ENCODE peak calls at places on chromosomes 7 and 10, in seven cellular contexts. E is neuronal stem cell, B is A673, T is right cardiac atrium, P is left ventricle myocardium inferior, D is heart right ventricle, V is brain microvascular endothelial cell. U is an unnamed sample.

GRCh38 chr10:107163904-107164861 is at the start of gene SORCS1:
- DNase-seq in E (peak; percentile 68), B (peak; percentile 52), T (peak; percentile 78), P (peak; percentile 34), D (no peak), V (no peak), U (no peak)

GRCh38 chr10:74244097-74244685 is 93.2 kb downstream of the ADK start:
- DNase-seq in E (peak; percentile 21), B (peak; percentile 71), T (no peak), P (no peak), D (peak; percentile 19), V (no peak), U (no peak)

GRCh38 chr7:27277628-27278027 is 35.0 kb downstream of the EVX1 start:
- DNase-seq in E (no peak), B (no peak), T (no peak), P (no peak), D (no peak), V (peak; percentile 60), U (no peak)

GRCh38 chr10:84510121-84510520 is 181.7 kb downstream of the CCSER2 start:
- DNase-seq in E (no peak), B (no peak), T (no peak), P (no peak), D (no peak), V (peak; percentile 63), U (no peak)

GRCh38 chr10:70255329-70256299 is 22.4 kb upstream of the PPA1 start:
- DNase-seq in E (no peak), B (no peak), T (peak; percentile 57), P (no peak), D (no peak), V (no peak), U (no peak)

GRCh38 chr10:131056781-131057180 is 254.7 kb downstream of the TCERG1L start:
- DNase-seq in E (no peak), B (no peak), T (no peak), P (no peak), D (no peak), V (no peak), U (no peak)

GRCh38 chr10:13882112-13882711 is 295.4 kb downstream of the PRPF18 start:
- DNase-seq in E (peak; percentile 44), B (peak; percentile 36), T (no peak), P (no peak), D (peak; percentile 69), V (peak; percentile 95), U (peak; percentile 86)

GRCh38 chr7:135757719-135758411 is 9.3 kb upstream of the FAM180A start:
- DNase-seq in E (no peak), B (peak; percentile 26), T (no peak), P (peak; percentile 36), D (peak; percentile 45), V (no peak), U (no peak)

GRCh38 chr7:140661124-140661523 is 11.6 kb upstream of the ADCK2 start:
- DNase-seq in E (no peak), B (no peak), T (no peak), P (no peak), D (no peak), V (no peak), U (no peak)

GRCh38 chr7:66326501-66327180 is 121.5 kb downstream of the TPST1 start:
- DNase-seq in E (no peak), B (peak; percentile 2), T (no peak), P (no peak), D (no peak), V (peak; percentile 87), U (no peak)

DNA sequence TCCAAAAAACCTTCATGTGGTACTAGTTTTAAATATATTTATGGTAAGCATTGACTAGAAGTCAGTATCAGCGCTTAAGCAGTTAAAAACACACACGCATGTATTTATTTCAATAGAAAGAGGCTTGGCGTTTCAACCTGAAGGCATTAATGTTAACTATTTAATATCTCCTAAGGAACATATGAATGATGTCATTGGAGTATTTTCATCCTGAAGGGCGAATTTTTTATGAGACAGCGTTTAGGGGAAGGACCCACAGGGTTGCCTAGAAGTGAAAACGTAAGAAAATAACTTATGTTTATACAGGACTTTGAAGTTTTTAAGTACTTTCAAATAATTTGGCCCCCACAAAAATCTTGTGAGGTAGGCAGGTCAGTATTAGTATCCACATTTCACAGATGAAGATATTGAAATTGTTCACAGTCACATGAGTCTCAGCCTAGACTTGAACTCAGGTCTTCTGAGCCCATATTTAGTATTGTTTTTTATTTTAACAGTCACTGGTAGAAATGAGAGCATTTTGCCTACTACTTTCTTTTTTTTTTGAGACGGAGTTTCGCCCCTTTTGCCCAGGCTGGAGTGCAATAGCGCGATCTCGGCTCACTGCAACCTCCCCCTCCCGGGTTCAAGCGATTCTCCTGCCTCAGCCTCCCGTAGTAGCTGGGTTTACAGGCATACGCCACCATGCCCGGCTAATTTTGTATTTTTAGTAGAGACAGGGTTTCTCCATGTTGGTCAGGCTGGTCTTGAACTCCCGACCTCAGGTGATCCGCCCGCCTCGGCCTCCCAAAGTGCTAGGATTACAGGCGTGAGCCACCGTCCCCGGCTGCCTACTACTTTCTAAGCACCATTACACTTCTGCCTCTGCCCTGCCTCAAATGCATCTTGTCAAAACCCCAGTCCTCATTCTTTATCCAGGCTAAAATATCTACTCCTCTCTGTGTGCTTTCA is 1.8 kb downstream of the SLK start:
- DNase-seq in E (no peak), B (no peak), T (no peak), P (no peak), D (no peak), V (no peak), U (no peak)
- H3K4me3 ChIP-seq in E (peak overlapping the region; percentile 95), B (peak overlapping the region; percentile 72), T (peak overlapping the region; percentile 93), P (peak overlapping the region; percentile 88), D (peak overlapping the region; percentile 87), V (peak overlapping the region; percentile 90), U (no peak overlapping the region)

DNA sequence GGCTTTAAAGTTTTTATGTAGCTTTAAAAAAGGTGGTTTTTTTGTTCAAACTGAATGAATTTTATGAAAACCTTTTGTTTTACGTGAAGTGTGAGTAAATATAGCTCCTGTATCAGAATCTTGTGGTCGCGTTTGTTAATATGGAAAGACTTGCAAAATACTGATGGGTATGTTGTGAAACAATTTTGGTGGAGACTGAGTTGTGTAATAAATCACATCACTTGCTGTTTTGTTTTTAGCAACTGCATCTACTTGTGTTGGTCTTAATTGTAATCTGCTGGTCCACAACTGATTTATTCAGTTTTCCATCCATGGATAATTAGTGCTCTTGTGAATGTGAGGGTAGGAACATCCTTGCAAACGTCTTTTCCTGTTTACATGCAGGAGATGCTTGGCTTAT is 10.5 kb downstream of the PLXDC2 start:
- DNase-seq in E (no peak), B (peak; percentile 35), T (no peak), P (no peak), D (no peak), V (no peak), U (no peak)
- H3K27ac ChIP-seq in E (no peak overlapping the region), B (no peak overlapping the region), T (no peak overlapping the region), P (peak overlapping the region; percentile 73), D (peak overlapping the region; percentile 56), V (no peak overlapping the region), U (no peak overlapping the region)

GRCh38 chr10:133277277-133277992 is 767 bp upstream of the ADAM8 start:
- DNase-seq in E (no peak), B (no peak), T (peak; percentile 59), P (no peak), D (no peak), V (no peak), U (no peak)

GRCh38 chr10:133276100-133276434 is 601 bp downstream of the ADAM8 start:
- DNase-seq in E (no peak), B (no peak), T (peak; percentile 41), P (no peak), D (no peak), V (no peak), U (no peak)

GRCh38 chr10:133276435-133277201 is at the start of gene ADAM8:
- DNase-seq in E (no peak), B (no peak), T (peak; percentile 75), P (no peak), D (no peak), V (no peak), U (no peak)

GRCh38 chr10:133274751-133275682 is 1.7 kb downstream of the ADAM8 start:
- DNase-seq in E (no peak), B (no peak), T (peak; percentile 57), P (no peak), D (no peak), V (no peak), U (no peak)

DNA sequence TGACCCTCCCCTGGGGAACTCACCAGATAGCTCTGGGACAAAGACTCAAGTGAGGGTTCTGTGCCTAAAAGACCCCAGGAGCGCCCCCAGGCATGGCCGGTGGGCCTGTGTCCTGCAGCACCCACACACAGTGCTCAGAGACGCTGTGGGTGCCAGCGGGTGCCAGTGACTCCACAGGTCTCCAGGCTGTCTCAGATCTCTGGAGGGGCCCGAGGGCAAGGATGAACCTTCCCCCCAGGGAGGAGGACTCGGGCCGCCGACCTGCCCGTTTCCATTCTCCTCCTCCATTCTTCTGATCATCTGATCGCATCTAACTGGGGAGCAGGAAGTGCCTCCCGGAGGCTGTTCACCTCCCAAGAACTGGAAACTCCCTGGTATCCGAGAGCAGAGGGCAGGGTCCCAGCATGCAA is 980 bp downstream of the ADAM8 start:
- DNase-seq in E (no peak), B (no peak), T (peak; percentile 20), P (no peak), D (no peak), V (no peak), U (no peak)
- H3K4me3 ChIP-seq in E (no peak overlapping the region), B (no peak overlapping the region), T (no peak overlapping the region), P (peak overlapping the region; percentile 34), D (no peak overlapping the region), V (no peak overlapping the region), U (no peak overlapping the region)

GRCh38 chr10:89889610-89890009 is 188.2 kb downstream of the KIF20B start:
- DNase-seq in E (no peak), B (no peak), T (no peak), P (no peak), D (no peak), V (no peak), U (no peak)
- H3K27ac ChIP-seq in E (peak overlapping the region; percentile 36), B (no peak overlapping the region), T (no peak overlapping the region), P (peak overlapping the region; percentile 34), D (peak overlapping the region; percentile 59), V (no peak overlapping the region), U (no peak overlapping the region)

GRCh38 chr7:151249732-151250072 is 1.2 kb upstream of the SMARCD3 start:
- DNase-seq in E (peak; percentile 27), B (peak; percentile 85), T (peak; percentile 89), P (peak; percentile 71), D (peak; percentile 80), V (peak; percentile 8), U (no peak)
- H3K4me3 ChIP-seq in E (peak overlapping the region; percentile 62), B (peak overlapping the region; percentile 68), T (peak overlapping the region; percentile 60), P (peak overlapping the region; percentile 84), D (peak overlapping the region; percentile 75), V (no peak overlapping the region), U (no peak overlapping the region)

U was measured in iPS DF 6.9.